ENCODE peak calls at places on chromosome 5, in six cellular contexts. U, Y, B, W, C and K are unnamed samples.

GRCh38 chr5:50666261-50667078 is at the start of gene PARP8:
- DNase-seq in U (peak; percentile 78), Y (peak; percentile 82), B (peak; percentile 76), W (peak; percentile 91), C (peak; percentile 30), K (peak; percentile 54)

GRCh38 chr5:180129291-180130190 is 58.0 kb upstream of the RNF130 start:
- DNase-seq in Y (no peak), U (no peak), C (no peak), W (no peak), B (no peak), K (no peak)

GRCh38 chr5:79149432-79149831 is 37.8 kb downstream of the BHMT start:
- DNase-seq in U (no peak), C (peak; percentile 39), W (no peak), B (no peak), Y (no peak), K (no peak)

GRCh38 chr5:32173394-32174010 is 617 bp downstream of the GOLPH3 start:
- DNase-seq in C (peak; percentile 52), Y (peak; percentile 67), W (peak; percentile 72), U (peak; percentile 65), B (peak; percentile 70), K (no peak)

GRCh38 chr5:116574682-116575634 is at the start of gene SEMA6A:
- DNase-seq in U (peak; percentile 98), Y (peak; percentile 95), C (peak; percentile 75), B (peak; percentile 97), W (peak; percentile 99), K (peak; percentile 97)

GRCh38 chr5:178551059-178551458 is 39.1 kb downstream of the COL23A1 start:
- DNase-seq in W (no peak), C (peak; percentile 36), B (no peak), U (no peak), Y (peak; percentile 23), K (no peak)

GRCh38 chr5:997001-997474 is 11.6 kb upstream of the NKD2 start:
- DNase-seq in C (no peak), Y (peak; percentile 79), U (no peak), W (peak; percentile 82), B (peak; percentile 53), K (no peak)

GRCh38 chr5:56012281-56012963 is 17.7 kb upstream of the IL6ST start:
- DNase-seq in W (no peak), Y (peak; percentile 65), B (no peak), C (peak; percentile 82), U (no peak), K (no peak)

GRCh38 chr5:78526049-78526525 is 122.5 kb downstream of the LHFPL2 start:
- DNase-seq in W (no peak), U (no peak), C (peak; percentile 81), B (no peak), Y (peak; percentile 90), K (no peak)

GRCh38 chr5:83029912-83030311 is 47.3 kb downstream of the TMEM167A start:
- DNase-seq in W (peak; percentile 26), Y (peak; percentile 49), C (peak; percentile 80), U (no peak), B (no peak), K (no peak)

GRCh38 chr5:175840050-175840841 is 31.1 kb upstream of the CPLX2 start:
- DNase-seq in Y (peak; percentile 13), B (no peak), W (peak; percentile 42), U (no peak), C (peak; percentile 30), K (no peak)

GRCh38 chr5:139831624-139832023 is 36.0 kb downstream of the PSD2 start:
- DNase-seq in B (no peak), U (no peak), Y (no peak), W (no peak), C (no peak), K (no peak)

GRCh38 chr5:135433626-135434426 is 13.3 kb downstream of the DCANP1 start:
- DNase-seq in U (peak; percentile 35), C (peak; percentile 56), Y (no peak), W (peak; percentile 51), B (peak; percentile 31), K (no peak)

GRCh38 chr5:61964199-61964598 is 341.8 kb upstream of the KIF2A start:
- DNase-seq in Y (peak; percentile 41), U (no peak), C (peak; percentile 15), B (no peak), W (no peak), K (no peak)

GRCh38 chr5:14155075-14155474 is 11.9 kb downstream of the TRIO start:
- DNase-seq in U (no peak), W (no peak), B (no peak), C (no peak), Y (no peak), K (no peak)

GRCh38 chr5:2375796-2376195 is 375.7 kb downstream of the IRX2 start:
- DNase-seq in B (no peak), Y (no peak), U (no peak), W (no peak), C (no peak), K (no peak)

GRCh38 chr5:92581690-92582089 is 999.3 kb downstream of the NR2F1-AS1 start:
- DNase-seq in B (no peak), C (no peak), U (no peak), W (no peak), Y (no peak), K (no peak)

GRCh38 chr5:142472306-142472951 is 147.6 kb upstream of the SPRY4 start:
- DNase-seq in C (peak; percentile 96), Y (peak; percentile 94), U (no peak), W (peak; percentile 73), B (no peak), K (no peak)

GRCh38 chr5:175658299-175659145 is 651 bp downstream of the HRH2 start:
- DNase-seq in Y (no peak), W (peak; percentile 58), U (peak; percentile 76), C (no peak), B (peak; percentile 57), K (peak; percentile 11)

GRCh38 chr5:61290815-61291214 is 41.2 kb upstream of the ZSWIM6 start:
- DNase-seq in B (no peak), C (no peak), U (no peak), W (no peak), Y (peak; percentile 53), K (no peak)

GRCh38 chr5:91383956-91384300 is 811 bp upstream of the ARRDC3 start:
- DNase-seq in B (no peak), W (peak; percentile 62), Y (no peak), U (no peak), C (no peak), K (peak; percentile 23)

GRCh38 chr5:136192526-136193395 is at the start of gene SMIM32:
- DNase-seq in B (peak; percentile 65), C (no peak), W (peak; percentile 77), U (peak; percentile 72), Y (peak; percentile 30), K (peak; percentile 51)

GRCh38 chr5:124746252-124746915 is at the start of gene ZNF608:
- DNase-seq in U (peak; percentile 49), Y (peak; percentile 88), C (peak; percentile 78), W (peak; percentile 75), B (no peak), K (peak; percentile 72)

GRCh38 chr5:5335708-5336211 is 86.7 kb upstream of the ICE1 start:
- DNase-seq in B (no peak), C (peak; percentile 29), Y (peak; percentile 80), U (no peak), W (peak; percentile 45), K (no peak)

GRCh38 chr5:99019812-99020697 is 91.2 kb upstream of the CHD1 start:
- DNase-seq in C (peak; percentile 87), W (no peak), Y (peak; percentile 95), B (no peak), U (no peak), K (no peak)

GRCh38 chr5:368162-369084 is 46.9 kb downstream of the AHRR start:
- DNase-seq in Y (peak; percentile 70), U (peak; percentile 27), W (no peak), B (peak; percentile 10), C (peak; percentile 98), K (no peak)

GRCh38 chr5:78641060-78641474 is 7.5 kb downstream of the LHFPL2 start:
- DNase-seq in C (no peak), B (no peak), U (no peak), Y (no peak), W (no peak), K (no peak)

GRCh38 chr5:173486355-173486754 is 130.1 kb downstream of the BOD1 start:
- DNase-seq in W (no peak), Y (no peak), B (peak; percentile 0), U (no peak), C (no peak), K (no peak)

GRCh38 chr5:89338935-89339334 is 456.0 kb upstream of the MEF2C start:
- DNase-seq in U (no peak), Y (peak; percentile 73), B (no peak), W (no peak), C (peak; percentile 28), K (no peak)

GRCh38 chr5:77853353-77853907 is 77.3 kb upstream of the TBCA start:
- DNase-seq in C (no peak), Y (peak; percentile 34), U (no peak), B (no peak), W (no peak), K (no peak)

GRCh38 chr5:160075073-160075472 is 44.2 kb downstream of the PWWP2A start:
- DNase-seq in C (peak; percentile 36), U (no peak), W (no peak), Y (peak; percentile 48), B (no peak), K (no peak)

GRCh38 chr5:56829137-56829536 is 13.8 kb downstream of the MAP3K1 start:
- DNase-seq in B (no peak), C (peak; percentile 52), W (no peak), Y (peak; percentile 64), U (no peak), K (no peak)

DNA sequence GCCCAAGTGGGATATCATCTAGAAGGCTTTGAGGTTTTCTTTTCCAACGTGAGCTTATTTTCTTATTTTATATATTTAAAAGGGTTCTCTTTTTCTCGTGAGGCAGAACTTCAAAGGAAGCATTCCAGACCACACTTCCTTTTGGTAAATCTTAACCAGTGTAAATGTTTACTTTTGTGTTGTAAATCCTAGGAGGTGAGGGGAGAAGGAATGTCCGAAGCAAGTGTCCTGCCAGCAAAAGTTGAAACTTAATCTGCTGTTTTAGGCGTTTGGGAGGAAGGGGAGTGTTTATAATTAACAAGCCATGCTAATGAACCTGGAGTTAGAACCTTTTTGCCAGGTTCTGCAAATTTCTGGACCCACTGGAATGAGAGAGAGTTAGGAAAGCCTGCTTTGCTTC is 37.9 kb downstream of the WWC1 start:
- DNase-seq in C (peak; percentile 35), Y (no peak), W (no peak), B (peak; percentile 24), U (no peak), K (no peak)
- H3K27ac ChIP-seq in C (peak overlapping the region; percentile 31), Y (peak overlapping the region; percentile 53), W (peak overlapping the region; percentile 65), B (peak overlapping the region; percentile 67), U (no peak overlapping the region), K (no peak overlapping the region)

GRCh38 chr5:108797396-108797795 is 49.7 kb downstream of the FER start:
- DNase-seq in W (peak; percentile 21), Y (no peak), B (no peak), U (no peak), C (peak; percentile 5), K (no peak)
- H3K23ac ChIP-seq in W (no peak overlapping the region), Y (no peak overlapping the region), B (no peak overlapping the region), U (no peak overlapping the region), C (peak overlapping the region; percentile 52), K (no peak overlapping the region)

GRCh38 chr5:111932207-111932606 is 175.2 kb upstream of the NREP start:
- DNase-seq in U (no peak), Y (no peak), B (no peak), W (no peak), C (peak; percentile 61), K (no peak)
- H3K4me1 ChIP-seq in U (no peaks in the 10 kb centered on the region), Y (no peaks in the 10 kb centered on the region), B (peaks cover 2% of the 10 kb centered on the region), W (peaks cover 2% of the 10 kb centered on the region), C (peaks cover 14% of the 10 kb centered on the region), K (peaks cover 2% of the 10 kb centered on the region)

GRCh38 chr5:10987291-10987806 is 226.3 kb upstream of the DAP start:
- DNase-seq in U (no peak), Y (peak; percentile 30), C (no peak), W (no peak), B (no peak), K (no peak)
- H3K27ac ChIP-seq in U (no peak overlapping the region), Y (no peak overlapping the region), C (no peak overlapping the region), W (no peak overlapping the region), B (no peak overlapping the region), K (no peak overlapping the region)